ENCODE peak calls at places on chromosomes 13 and 19, in seven cellular contexts. I, B, M, W, F, J and H are unnamed samples.

GRCh38 chr19:46700704-46701103 is 16.2 kb downstream of the PRKD2 start:
- DNase-seq in I (no peak), B (no peak), M (no peak), W (no peak), F (no peak), J (no peak), H (no peak)

GRCh38 chr19:19746286-19747213 is 13.6 kb upstream of the ZNF14 start:
- DNase-seq in I (peak; percentile 66), B (peak; percentile 58), M (no peak), W (no peak), F (no peak), J (no peak), H (no peak)

GRCh38 chr13:59318320-59318930 is 845.3 kb downstream of the DIAPH3 start:
- DNase-seq in I (peak; percentile 71), B (peak; percentile 81), M (peak; percentile 46), W (peak; percentile 90), F (peak; percentile 2), J (peak; percentile 23), H (peak; percentile 87)

GRCh38 chr13:29939158-29939557 is 88.7 kb upstream of the UBL3 start:
- DNase-seq in I (no peak), B (no peak), M (no peak), W (no peak), F (no peak), J (no peak), H (no peak)

GRCh38 chr19:1261863-1262686 is 7.1 kb upstream of the CIRBP start:
- DNase-seq in I (no peak), B (peak; percentile 92), M (peak; percentile 43), W (no peak), F (no peak), J (peak; percentile 11), H (peak; percentile 90)

GRCh38 chr13:41696163-41697003 is 239.0 kb downstream of the RGCC start:
- DNase-seq in I (no peak), B (no peak), M (peak; percentile 92), W (no peak), F (peak; percentile 77), J (no peak), H (peak; percentile 60)

GRCh38 chr19:38224014-38224862 is at the start of gene DPF1:
- DNase-seq in I (peak; percentile 90), B (no peak), M (peak; percentile 56), W (peak; percentile 94), F (peak; percentile 62), J (peak; percentile 77), H (peak; percentile 90)

GRCh38 chr19:13718733-13719132 is 45.6 kb upstream of the MRI1 start:
- DNase-seq in I (peak; percentile 33), B (no peak), M (peak; percentile 66), W (no peak), F (peak; percentile 70), J (peak; percentile 73), H (peak; percentile 23)

GRCh38 chr13:48220592-48221300 is 12.3 kb upstream of the ITM2B start:
- DNase-seq in I (no peak), B (no peak), M (no peak), W (no peak), F (no peak), J (no peak), H (no peak)

GRCh38 chr19:14505488-14506239 is 9.7 kb upstream of the GIPC1 start:
- DNase-seq in I (peak; percentile 90), B (peak; percentile 87), M (peak; percentile 76), W (peak; percentile 97), F (peak; percentile 87), J (no peak), H (peak; percentile 84)

GRCh38 chr19:39126312-39126561 is 651 bp downstream of the PAK4 start:
- DNase-seq in I (no peak), B (no peak), M (no peak), W (no peak), F (no peak), J (no peak), H (no peak)